ENCODE peak calls at places on chromosomes 2 and 18, in six cellular contexts. J is T-helper 2 cell treated with Interferon-gamma antibody and Interleukin-4, amounts not matched to agents 5 μg/mL and 100 μg/mL, for 36 hours; D is activated T-cell treated with anti-CD3 and anti-CD28 coated beads, Interleukin-2, amount 50 U/mL, for 72 hours; T is neural crest cell; H is Right ventricle myocardium inferior; N is stimulated activated CD8-positive, alpha-beta memory T cell treated with anti-CD3 and anti-CD28 coated beads, Interleukin-15, amount 100 ng/mL, for 1 hour. L is an unnamed sample.

GRCh38 chr18:36403896-36404824 is 106.6 kb downstream of the FHOD3 start:
- DNase-seq in N (no peak), T (no peak), H (no peak), D (no peak), J (no peak), L (no peak)

GRCh38 chr2:38266382-38267051 is 110.6 kb downstream of the ATL2 start:
- DNase-seq in T (no peak), N (no peak), D (no peak), J (no peak), H (no peak), L (no peak)

GRCh38 chr2:12726271-12726670 is 9.5 kb downstream of the TRIB2 start:
- DNase-seq in N (no peak), H (no peak), J (no peak), D (no peak), T (no peak), L (no peak)

GRCh38 chr2:26184555-26185303 is 11.8 kb downstream of the GAREM2 start:
- DNase-seq in T (peak), D (peak), H (peak), J (peak), N (peak), L (peak)

GRCh38 chr2:31213063-31213882 is 4.0 kb downstream of the CAPN14 start:
- DNase-seq in N (no peak), H (no peak), T (no peak), J (no peak), D (no peak), L (no peak)

GRCh38 chr18:31578126-31578525 is 13.6 kb upstream of the TTR start:
- DNase-seq in H (no peak), T (no peak), D (no peak), J (no peak), N (no peak), L (no peak)

GRCh38 chr2:126882181-126882580 is 16.5 kb upstream of the TEX51 start:
- DNase-seq in H (no peak), D (no peak), T (no peak), J (no peak), N (no peak), L (no peak)

GRCh38 chr18:7585272-7585670 is 18.2 kb downstream of the PTPRM start:
- DNase-seq in N (no peak), T (no peak), H (no peak), D (no peak), J (no peak), L (no peak)

GRCh38 chr2:20625491-20625919 is 25.4 kb downstream of the HS1BP3 start:
- DNase-seq in H (peak), D (no peak), J (no peak), N (no peak), T (no peak), L (no peak)

GRCh38 chr2:45771251-45771650 is 119.8 kb downstream of the PRKCE start:
- DNase-seq in D (no peak), H (peak), N (no peak), T (peak), J (no peak), L (no peak)

GRCh38 chr2:28507806-28508764 is 12.2 kb downstream of the PLB1 start:
- DNase-seq in D (peak), N (no peak), H (no peak), J (peak), T (no peak), L (peak)

L was measured in stomach.